ENCODE peak calls at places on chromosomes 16 and 17, in four cellular contexts. One of them, this sample, is unnamed.

GRCh38 chr16:15057755-15058417 is 2.0 kb upstream of the NTAN1 start:
- DNase-seq in Caki2: no peak
- DNase-seq in NCI-H524: no peak
- DNase-seq in nucleus accumbens: no peak
- DNase-seq in this sample: no peak

GRCh38 chr17:57522436-57523005 is 222.6 kb downstream of the CCDC182 start:
- DNase-seq in Caki2: no peak
- DNase-seq in NCI-H524: no peak
- DNase-seq in nucleus accumbens: no peak
- DNase-seq in this sample: no peak

GRCh38 chr17:73474370-73474988 is 162.7 kb upstream of the CDC42EP4 start:
- DNase-seq in Caki2: peak
- DNase-seq in NCI-H524: no peak
- DNase-seq in nucleus accumbens: no peak
- DNase-seq in this sample: peak

GRCh38 chr17:82072827-82073226 is 7.2 kb upstream of the DUS1L start:
- DNase-seq in Caki2: no peak
- DNase-seq in NCI-H524: no peak
- DNase-seq in nucleus accumbens: no peak
- DNase-seq in this sample: no peak

GRCh38 chr17:49741009-49741691 is 22.8 kb downstream of the FAM117A start:
- DNase-seq in Caki2: no peak
- DNase-seq in NCI-H524: no peak
- DNase-seq in nucleus accumbens: no peak
- DNase-seq in this sample: no peak

GRCh38 chr16:88815901-88816589 is 4.3 kb upstream of the APRT start:
- DNase-seq in Caki2: no peak
- DNase-seq in NCI-H524: peak
- DNase-seq in nucleus accumbens: no peak
- DNase-seq in this sample: peak

GRCh38 chr17:1755252-1755992 is 6.4 kb upstream of the SERPINF1 start:
- DNase-seq in Caki2: no peak
- DNase-seq in NCI-H524: no peak
- DNase-seq in nucleus accumbens: no peak
- DNase-seq in this sample: no peak

GRCh38 chr17:65723356-65723928 is 162.0 kb upstream of the AXIN2 start:
- DNase-seq in Caki2: no peak
- DNase-seq in NCI-H524: no peak
- DNase-seq in nucleus accumbens: no peak
- DNase-seq in this sample: peak

GRCh38 chr17:214881-215331 is 33.5 kb upstream of the DOC2B start:
- DNase-seq in Caki2: no peak
- DNase-seq in NCI-H524: no peak
- DNase-seq in nucleus accumbens: no peak
- DNase-seq in this sample: no peak